ENCODE peak calls at places on chromosomes 1 and 21, in six cellular contexts. M is IMR-90, K is H9, O is neuronal stem cell, V is H1, W is mesenchymal stem cell. R is an unnamed sample.

GRCh38 chr21:26954591-26955214 is 12.2 kb downstream of the ADAMTS5 start:
- DNase-seq in M (no peak), K (no peak), O (no peak), V (no peak), W (no peak), R (no peak)

GRCh38 chr1:205016584-205016983 is 26.4 kb upstream of the CNTN2 start:
- DNase-seq in M (no peak), K (no peak), O (no peak), V (no peak), W (no peak), R (no peak)

GRCh38 chr1:243798726-243799125 is 51.3 kb downstream of the AKT3 start:
- DNase-seq in M (peak; percentile 93), K (no peak), O (no peak), V (no peak), W (peak; percentile 78), R (peak; percentile 68)

GRCh38 chr1:8154621-8155052 is 128.5 kb upstream of the ERRFI1 start:
- DNase-seq in M (peak; percentile 74), K (no peak), O (peak; percentile 5), V (no peak), W (peak; percentile 78), R (peak; percentile 40)

GRCh38 chr1:47161298-47162040 is 24.2 kb downstream of the CYP4A22 start:
- DNase-seq in M (no peak), K (no peak), O (no peak), V (no peak), W (no peak), R (no peak)

GRCh38 chr1:202852163-202852904 is 36.6 kb downstream of the RABIF start:
- DNase-seq in M (peak; percentile 69), K (peak; percentile 79), O (peak; percentile 21), V (peak; percentile 62), W (peak; percentile 62), R (peak; percentile 79)

GRCh38 chr1:181192277-181192676 is 103.8 kb downstream of the IER5 start:
- DNase-seq in M (no peak), K (no peak), O (no peak), V (no peak), W (no peak), R (no peak)

GRCh38 chr1:27607239-27607804 is 3.4 kb upstream of the AHDC1 start:
- DNase-seq in M (no peak), K (peak; percentile 84), O (peak; percentile 91), V (no peak), W (peak; percentile 63), R (no peak)

GRCh38 chr1:245599413-245600174 is 444.8 kb downstream of the KIF26B start:
- DNase-seq in M (peak; percentile 94), K (peak; percentile 28), O (no peak), V (no peak), W (peak; percentile 97), R (peak; percentile 94)

GRCh38 chr1:244881552-244882280 is 17.4 kb upstream of the HNRNPU start:
- DNase-seq in M (no peak), K (peak; percentile 34), O (no peak), V (no peak), W (no peak), R (peak; percentile 55)

GRCh38 chr1:180211156-180211859 is 18.8 kb upstream of the LHX4 start:
- DNase-seq in M (no peak), K (no peak), O (no peak), V (no peak), W (no peak), R (no peak)

GRCh38 chr21:28758042-28758882 is 234.4 kb downstream of the LTN1 start:
- DNase-seq in M (no peak), K (no peak), O (no peak), V (no peak), W (no peak), R (no peak)

GRCh38 chr1:11898831-11899467 is 27.3 kb downstream of the KIAA2013 start:
- DNase-seq in M (no peak), K (peak; percentile 78), O (peak; percentile 27), V (no peak), W (no peak), R (peak; percentile 63)

GRCh38 chr21:34801519-34802132 is 132.8 kb downstream of the CLIC6 start:
- DNase-seq in M (no peak), K (peak; percentile 59), O (no peak), V (peak; percentile 25), W (no peak), R (no peak)

GRCh38 chr1:38138498-38139233 is 92.1 kb upstream of the POU3F1 start:
- DNase-seq in M (peak; percentile 97), K (no peak), O (no peak), V (no peak), W (peak; percentile 43), R (no peak)

GRCh38 chr1:90176530-90176929 is 181.6 kb downstream of the ZNF326 start:
- DNase-seq in M (no peak), K (no peak), O (no peak), V (no peak), W (peak; percentile 9), R (no peak)

GRCh38 chr1:237258871-237259270 is 216.9 kb downstream of the RYR2 start:
- DNase-seq in M (no peak), K (no peak), O (no peak), V (no peak), W (no peak), R (no peak)

GRCh38 chr1:229088711-229089110 is 182.2 kb upstream of the RAB4A start:
- DNase-seq in M (no peak), K (no peak), O (no peak), V (no peak), W (no peak), R (no peak)

GRCh38 chr1:229117664-229118300 is 153.1 kb upstream of the RAB4A start:
- DNase-seq in M (peak; percentile 49), K (no peak), O (no peak), V (no peak), W (no peak), R (no peak)

GRCh38 chr1:227323164-227323955 is 5.1 kb upstream of the CDC42BPA start:
- DNase-seq in M (no peak), K (no peak), O (no peak), V (no peak), W (no peak), R (peak; percentile 7)

GRCh38 chr1:214331827-214332423 is 51.0 kb downstream of the SMYD2 start:
- DNase-seq in M (peak; percentile 32), K (peak; percentile 71), O (no peak), V (no peak), W (peak; percentile 41), R (peak; percentile 70)

GRCh38 chr1:218394416-218394815 is 49.3 kb downstream of the TGFB2 start:
- DNase-seq in M (no peak), K (no peak), O (no peak), V (no peak), W (no peak), R (no peak)

GRCh38 chr1:119160851-119161250 is 20.4 kb upstream of the WARS2 start:
- DNase-seq in M (peak; percentile 73), K (no peak), O (no peak), V (no peak), W (peak; percentile 72), R (peak; percentile 92)

GRCh38 chr1:228647523-228648444 is 87.5 kb upstream of the RHOU start:
- DNase-seq in M (no peak), K (peak; percentile 86), O (peak; percentile 52), V (peak; percentile 15), W (peak; percentile 67), R (peak; percentile 82)

GRCh38 chr1:215360786-215361185 is 206.3 kb upstream of the KCTD3 start:
- DNase-seq in M (no peak), K (no peak), O (no peak), V (no peak), W (no peak), R (no peak)

GRCh38 chr21:16377120-16377658 is 647.4 kb downstream of the USP25 start:
- DNase-seq in M (no peak), K (no peak), O (no peak), V (no peak), W (no peak), R (no peak)

GRCh38 chr21:16370176-16370575 is 640.4 kb downstream of the USP25 start:
- DNase-seq in M (no peak), K (no peak), O (no peak), V (no peak), W (no peak), R (no peak)

GRCh38 chr21:16377857-16378256 is 648.1 kb downstream of the USP25 start:
- DNase-seq in M (no peak), K (no peak), O (no peak), V (no peak), W (peak; percentile 13), R (no peak)

GRCh38 chr21:16376673-16377072 is 646.9 kb downstream of the USP25 start:
- DNase-seq in M (no peak), K (no peak), O (no peak), V (no peak), W (no peak), R (peak; percentile 41)

GRCh38 chr21:16372546-16372945 is 642.8 kb downstream of the USP25 start:
- DNase-seq in M (no peak), K (no peak), O (no peak), V (no peak), W (no peak), R (no peak)
- H4K91ac ChIP-seq in M (no peak overlapping the region), K (no peak overlapping the region), O (no peak overlapping the region), V (no peak overlapping the region), W (no peak overlapping the region), R (no peak overlapping the region)

DNA sequence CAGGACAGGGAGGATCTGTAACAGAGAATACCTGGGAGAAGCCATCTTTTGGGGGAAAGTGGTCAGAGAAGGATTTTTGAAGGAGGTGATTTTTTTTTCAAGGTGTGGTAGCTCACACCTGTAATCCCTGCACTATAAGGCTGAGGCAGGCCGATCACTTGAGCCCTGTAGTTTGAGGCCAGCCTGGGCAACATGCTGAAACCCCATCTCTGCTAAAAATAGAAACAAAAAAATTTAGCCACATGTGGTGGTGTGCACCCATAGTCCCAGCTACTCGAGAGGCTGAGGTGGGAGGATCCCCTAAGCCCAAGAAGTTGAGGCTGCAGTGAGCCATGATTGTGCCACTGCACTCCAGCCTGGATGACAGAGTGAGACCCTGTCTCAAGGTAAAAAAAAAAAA is 67.4 kb upstream of the ARTN start:
- DNase-seq in M (no peak), K (peak; percentile 3), O (no peak), V (no peak), W (no peak), R (no peak)
- H4K91ac ChIP-seq in M (no peak overlapping the region), K (no peak overlapping the region), O (no peak overlapping the region), V (no peak overlapping the region), W (no peak overlapping the region), R (no peak overlapping the region)

GRCh38 chr1:188022661-188023060 is 1193.9 kb downstream of the PLA2G4A start:
- DNase-seq in M (peak; percentile 52), K (no peak), O (no peak), V (no peak), W (no peak), R (no peak)

GRCh38 chr1:188017921-188018320 is 1189.2 kb downstream of the PLA2G4A start:
- DNase-seq in M (no peak), K (no peak), O (no peak), V (no peak), W (no peak), R (no peak)

GRCh38 chr1:188027613-188028012 is 1198.9 kb downstream of the PLA2G4A start:
- DNase-seq in M (peak; percentile 97), K (no peak), O (no peak), V (no peak), W (peak; percentile 97), R (peak; percentile 84)

GRCh38 chr1:188023206-188023605 is 1194.5 kb downstream of the PLA2G4A start:
- DNase-seq in M (peak; percentile 85), K (no peak), O (no peak), V (no peak), W (no peak), R (peak; percentile 51)
- H4K91ac ChIP-seq in M (no peak overlapping the region), K (no peak overlapping the region), O (no peak overlapping the region), V (no peak overlapping the region), W (no peak overlapping the region), R (no peak overlapping the region)

GRCh38 chr1:25702101-25702775 is 85.6 kb downstream of the MAN1C1 start:
- DNase-seq in M (peak; percentile 57), K (peak; percentile 64), O (no peak), V (no peak), W (peak; percentile 51), R (peak; percentile 61)
- H4K91ac ChIP-seq in M (peak overlapping the region; percentile 90), K (no peak overlapping the region), O (no peak overlapping the region), V (no peak overlapping the region), W (peak overlapping the region; percentile 90), R (no peak overlapping the region)

GRCh38 chr1:206702803-206703202 is 18.1 kb downstream of the MAPKAPK2 start:
- DNase-seq in M (no peak), K (peak; percentile 57), O (no peak), V (no peak), W (no peak), R (no peak)
- H4K91ac ChIP-seq in M (no peak overlapping the region), K (no peak overlapping the region), O (no peak overlapping the region), V (no peak overlapping the region), W (no peak overlapping the region), R (no peak overlapping the region)

R was measured in trophoblast cell.